ENCODE peak calls at places on chromosomes 2 and 18, in five cellular contexts. K is IMR-90, Z is sigmoid colon, L is heart right ventricle, U is tibial nerve. I is an unnamed sample.

GRCh38 chr18:52348209-52348608 is 8.2 kb downstream of the DCC start:
- DNase-seq in Z (no peak), K (no peak), L (no peak), U (no peak), I (no peak)

GRCh38 chr18:80231616-80232015 is 15.7 kb downstream of the PARD6G start:
- DNase-seq in Z (peak; percentile 11), L (no peak), K (no peak), U (no peak), I (no peak)

GRCh38 chr18:65746936-65747335 is 3.9 kb upstream of the CDH7 start:
- DNase-seq in Z (no peak), K (no peak), L (no peak), U (no peak), I (no peak)

GRCh38 chr2:71811157-71811556 is 336.5 kb downstream of the CYP26B1 start:
- DNase-seq in L (no peak), Z (no peak), K (no peak), U (no peak), I (no peak)

GRCh38 chr18:76979906-76980305 is 152.7 kb downstream of the MBP start:
- DNase-seq in U (no peak), K (no peak), Z (no peak), L (no peak), I (no peak)

GRCh38 chr2:238505119-238505891 is 78.6 kb downstream of the ASB1 start:
- DNase-seq in L (no peak), U (no peak), K (peak; percentile 30), Z (peak; percentile 42), I (peak; percentile 24)

GRCh38 chr2:96608459-96609455 is 29.4 kb downstream of the KANSL3 start:
- DNase-seq in U (no peak), L (no peak), K (peak; percentile 80), Z (no peak), I (no peak)

GRCh38 chr2:159362816-159363251 is 76.3 kb upstream of the WDSUB1 start:
- DNase-seq in K (peak; percentile 61), U (no peak), Z (no peak), L (no peak), I (no peak)

GRCh38 chr2:240961878-240962277 is 36.5 kb upstream of the SNED1 start:
- DNase-seq in K (no peak), U (peak; percentile 15), L (no peak), Z (no peak), I (no peak)

GRCh38 chr18:4125246-4125938 is 329.7 kb downstream of the DLGAP1 start:
- DNase-seq in Z (no peak), K (no peak), U (no peak), L (peak; percentile 12), I (no peak)

GRCh38 chr18:79640064-79640672 is 39.4 kb upstream of the CTDP1 start:
- DNase-seq in K (no peak), Z (peak; percentile 40), L (no peak), U (no peak), I (no peak)

GRCh38 chr2:98757904-98758421 is 27.0 kb upstream of the MGAT4A start:
- DNase-seq in L (peak; percentile 43), K (peak; percentile 79), U (peak; percentile 26), Z (peak; percentile 78), I (no peak)

GRCh38 chr2:79178073-79178720 is 18.6 kb upstream of the REG3A start:
- DNase-seq in K (no peak), Z (no peak), L (no peak), U (no peak), I (no peak)

GRCh38 chr2:61179701-61180639 is 18.0 kb downstream of the C2orf74 start:
- DNase-seq in U (no peak), Z (peak; percentile 92), K (peak; percentile 77), L (peak; percentile 80), I (no peak)

GRCh38 chr18:48540329-48541025 is 1.6 kb downstream of the CTIF start:
- DNase-seq in U (peak; percentile 55), Z (peak; percentile 86), L (peak; percentile 65), K (peak; percentile 58), I (peak; percentile 85)

GRCh38 chr2:105950521-105951389 is 206.0 kb downstream of the NCK2 start:
- DNase-seq in Z (no peak), L (no peak), K (no peak), U (no peak), I (no peak)

GRCh38 chr2:83331810-83332209 is 1127.3 kb downstream of the SUCLG1 start:
- DNase-seq in Z (no peak), U (no peak), L (no peak), K (no peak), I (no peak)

GRCh38 chr2:134718956-134719814 is at the start of gene TMEM163:
- DNase-seq in Z (no peak), K (no peak), L (peak; percentile 26), U (no peak), I (no peak)

GRCh38 chr2:234495801-234496441 is 960 bp downstream of the ARL4C start:
- DNase-seq in U (no peak), K (peak; percentile 32), L (peak; percentile 23), Z (no peak), I (no peak)

GRCh38 chr2:119545076-119545475 is 827 bp downstream of the CFAP221 start:
- DNase-seq in U (no peak), L (no peak), K (no peak), Z (no peak), I (no peak)

GRCh38 chr2:27085670-27086089 is 892 bp upstream of the KHK start:
- DNase-seq in U (peak; percentile 63), L (peak; percentile 83), K (peak; percentile 45), Z (peak; percentile 94), I (no peak)

GRCh38 chr2:72325592-72326422 is 178.1 kb upstream of the CYP26B1 start:
- DNase-seq in L (no peak), K (peak; percentile 1), Z (no peak), U (no peak), I (no peak)

GRCh38 chr2:177600917-177601316 is 208.3 kb downstream of the AGPS start:
- DNase-seq in L (no peak), K (no peak), U (no peak), Z (no peak), I (no peak)

GRCh38 chr18:42196651-42197050 is 241.6 kb downstream of the PIK3C3 start:
- DNase-seq in K (peak; percentile 7), L (no peak), Z (no peak), U (no peak), I (no peak)

GRCh38 chr2:10449838-10450691 is 1.9 kb upstream of the ODC1 start:
- DNase-seq in L (no peak), Z (no peak), K (no peak), U (no peak), I (no peak)

GRCh38 chr2:227033471-227034148 is 130.4 kb downstream of the COL4A4 start:
- DNase-seq in K (peak; percentile 32), L (peak; percentile 36), U (no peak), Z (peak; percentile 79), I (no peak)

GRCh38 chr2:8803658-8804379 is 33.6 kb downstream of the KIDINS220 start:
- DNase-seq in U (no peak), Z (no peak), K (peak; percentile 97), L (no peak), I (peak; percentile 77)

GRCh38 chr2:128644745-128645256 is 326.1 kb upstream of the HS6ST1 start:
- DNase-seq in U (no peak), L (no peak), K (no peak), Z (peak; percentile 10), I (no peak)

GRCh38 chr2:138035597-138036217 is 71.4 kb downstream of the HNMT start:
- DNase-seq in U (no peak), L (no peak), Z (no peak), K (no peak), I (no peak)

GRCh38 chr2:204529795-204530463 is 15.3 kb upstream of the PARD3B start:
- DNase-seq in U (no peak), Z (no peak), K (no peak), L (no peak), I (no peak)

GRCh38 chr2:85409719-85410583 is at the start of gene CAPG:
- DNase-seq in Z (no peak), L (peak; percentile 55), K (no peak), U (no peak), I (peak; percentile 85)
- H3K4me1 ChIP-seq in Z (peaks cover 27% of the 10 kb centered on the region), L (peaks cover 30% of the 10 kb centered on the region), K (peaks cover 10% of the 10 kb centered on the region), U (peaks cover 44% of the 10 kb centered on the region), I (peaks cover 19% of the 10 kb centered on the region)

GRCh38 chr2:64865831-64866146 is 123.4 kb upstream of the SLC1A4 start:
- DNase-seq in L (no peak), Z (no peak), U (no peak), K (no peak), I (no peak)
- H3K4me3 ChIP-seq in L (no peak overlapping the region), Z (peak overlapping the region; percentile 66), U (peak overlapping the region; percentile 62), K (peak overlapping the region; percentile 1), I (peak overlapping the region; percentile 29)

GRCh38 chr2:97743913-97744312 is 30.5 kb downstream of the ZAP70 start:
- DNase-seq in L (no peak), U (no peak), Z (no peak), K (no peak), I (peak; percentile 22)
- H3K4me1 ChIP-seq in L (peaks cover 28% of the 10 kb centered on the region), U (no peaks in the 10 kb centered on the region), Z (peaks cover 34% of the 10 kb centered on the region), K (peaks cover 4% of the 10 kb centered on the region), I (peaks cover 17% of the 10 kb centered on the region)

GRCh38 chr2:172693529-172694185 is 42.0 kb upstream of the RAPGEF4 start:
- DNase-seq in K (no peak), U (no peak), L (no peak), Z (no peak), I (no peak)
- H3K4me3 ChIP-seq in K (no peak overlapping the region), U (no peak overlapping the region), L (no peak overlapping the region), Z (no peak overlapping the region), I (no peak overlapping the region)